ENCODE peak calls at places on chromosomes 7 and 10, in seven cellular contexts. X, R, U, K, O, S and W are unnamed samples.

GRCh38 chr7:104096683-104097082 is 107.2 kb upstream of the RELN start:
- DNase-seq in X (peak; percentile 42), R (no peak), U (no peak), K (no peak), O (no peak), S (no peak), W (no peak)

GRCh38 chr7:41567350-41568114 is 135.4 kb downstream of the INHBA start:
- DNase-seq in X (no peak), R (no peak), U (no peak), K (no peak), O (no peak), S (no peak), W (no peak)

GRCh38 chr7:55569797-55570196 is 2.5 kb downstream of the VOPP1 start:
- DNase-seq in X (no peak), R (no peak), U (no peak), K (no peak), O (no peak), S (no peak), W (no peak)

GRCh38 chr7:148927141-148927540 is 43.0 kb upstream of the EZH2 start:
- DNase-seq in X (no peak), R (no peak), U (peak; percentile 22), K (no peak), O (no peak), S (no peak), W (no peak)

GRCh38 chr7:134245253-134245652 is 71.5 kb downstream of the SLC35B4 start:
- DNase-seq in X (no peak), R (no peak), U (no peak), K (no peak), O (no peak), S (no peak), W (no peak)

GRCh38 chr7:27576360-27576944 is 86.2 kb downstream of the HIBADH start:
- DNase-seq in X (peak; percentile 62), R (no peak), U (peak; percentile 56), K (peak; percentile 29), O (no peak), S (peak; percentile 12), W (no peak)

GRCh38 chr10:31768467-31768866 is 160.2 kb downstream of the ARHGAP12 start:
- DNase-seq in X (no peak), R (no peak), U (no peak), K (no peak), O (no peak), S (no peak), W (no peak)

GRCh38 chr7:69722836-69723235 is 124.6 kb downstream of the AUTS2 start:
- DNase-seq in X (no peak), R (no peak), U (no peak), K (no peak), O (no peak), S (no peak), W (no peak)